ENCODE peak calls at places on chromosomes 5 and 9, in eight cellular contexts. One of them, this sample, is unnamed. For H3K4me1, the result is how much of the 10 kb centered on the place peaks cover.

GRCh38 chr9:132887181-132888120 is 8.8 kb downstream of the SPACA9 start:
- DNase-seq in heart right ventricle: no peak
- DNase-seq in IMR-90: no peak
- DNase-seq in CD8-positive, alpha-beta memory T cell: no peak
- DNase-seq in right atrium auricular region: no peak
- DNase-seq in transverse colon: no peak
- DNase-seq in endothelial cell of umbilical vein: no peak
- DNase-seq in GM23248: no peak
- DNase-seq in this sample: no peak

GRCh38 chr5:167381457-167381856 is 910.0 kb upstream of the WWC1 start:
- DNase-seq in heart right ventricle: no peak
- DNase-seq in IMR-90: no peak
- DNase-seq in CD8-positive, alpha-beta memory T cell: no peak
- DNase-seq in right atrium auricular region: no peak
- DNase-seq in transverse colon: no peak
- DNase-seq in endothelial cell of umbilical vein: no peak
- DNase-seq in GM23248: no peak
- DNase-seq in this sample: no peak

GRCh38 chr5:61600945-61601491 is 269.0 kb downstream of the ZSWIM6 start:
- DNase-seq in heart right ventricle: no peak
- DNase-seq in IMR-90: no peak
- DNase-seq in CD8-positive, alpha-beta memory T cell: no peak
- DNase-seq in right atrium auricular region: no peak
- DNase-seq in transverse colon: no peak
- DNase-seq in endothelial cell of umbilical vein: no peak
- DNase-seq in GM23248: no peak
- DNase-seq in this sample: no peak

GRCh38 chr5:67997892-67998457 is 217.6 kb upstream of the PIK3R1 start:
- DNase-seq in heart right ventricle: no peak
- DNase-seq in IMR-90: no peak
- DNase-seq in CD8-positive, alpha-beta memory T cell: no peak
- DNase-seq in right atrium auricular region: no peak
- DNase-seq in transverse colon: no peak
- DNase-seq in endothelial cell of umbilical vein: no peak
- DNase-seq in GM23248: peak
- DNase-seq in this sample: no peak

GRCh38 chr9:21688108-21689102 is 114.0 kb upstream of the MTAP start:
- DNase-seq in heart right ventricle: no peak
- DNase-seq in IMR-90: peak
- DNase-seq in CD8-positive, alpha-beta memory T cell: no peak
- DNase-seq in right atrium auricular region: no peak
- DNase-seq in transverse colon: no peak
- DNase-seq in endothelial cell of umbilical vein: peak
- DNase-seq in GM23248: peak
- DNase-seq in this sample: no peak

GRCh38 chr5:150350524-150351344 is 6.8 kb upstream of the TCOF1 start:
- DNase-seq in heart right ventricle: peak
- DNase-seq in IMR-90: peak
- DNase-seq in CD8-positive, alpha-beta memory T cell: peak
- DNase-seq in right atrium auricular region: peak
- DNase-seq in transverse colon: peak
- DNase-seq in endothelial cell of umbilical vein: peak
- DNase-seq in GM23248: peak
- DNase-seq in this sample: peak

GRCh38 chr9:96193356-96193755 is 108.6 kb downstream of the HSD17B3 start:
- DNase-seq in heart right ventricle: no peak
- DNase-seq in IMR-90: no peak
- DNase-seq in CD8-positive, alpha-beta memory T cell: no peak
- DNase-seq in right atrium auricular region: no peak
- DNase-seq in transverse colon: no peak
- DNase-seq in endothelial cell of umbilical vein: no peak
- DNase-seq in GM23248: no peak
- DNase-seq in this sample: no peak

GRCh38 chr5:1507961-1508678 is 15.6 kb downstream of the LPCAT1 start:
- DNase-seq in heart right ventricle: peak
- DNase-seq in IMR-90: no peak
- DNase-seq in CD8-positive, alpha-beta memory T cell: no peak
- DNase-seq in right atrium auricular region: no peak
- DNase-seq in transverse colon: peak
- DNase-seq in endothelial cell of umbilical vein: no peak
- DNase-seq in GM23248: no peak
- DNase-seq in this sample: no peak

DNA sequence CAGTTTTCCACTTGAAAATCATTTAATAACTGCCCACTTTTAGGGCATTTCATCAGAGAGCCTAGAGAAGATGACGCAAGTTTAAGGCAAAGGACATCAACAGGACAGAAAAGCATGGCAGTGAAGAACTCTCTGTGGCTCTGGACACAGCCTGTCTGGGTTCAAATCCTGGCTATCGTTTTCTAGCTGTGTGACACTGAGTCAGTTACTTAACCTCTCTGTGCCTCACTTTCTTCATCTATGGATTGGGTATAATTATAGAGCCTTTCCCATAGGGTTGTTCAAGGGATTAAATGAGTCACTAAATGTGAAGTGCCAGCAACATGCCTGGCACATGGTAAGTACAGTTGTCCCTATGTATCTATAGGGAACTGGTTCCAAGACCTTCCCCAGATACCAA is 6.7 kb downstream of the MYO10 start:
- DNase-seq in heart right ventricle: no peak
- DNase-seq in IMR-90: no peak
- DNase-seq in CD8-positive, alpha-beta memory T cell: no peak
- DNase-seq in right atrium auricular region: no peak
- DNase-seq in transverse colon: no peak
- DNase-seq in endothelial cell of umbilical vein: no peak
- DNase-seq in GM23248: no peak
- DNase-seq in this sample: no peak
- H3K27ac ChIP-seq in heart right ventricle: no peak
- H3K27ac ChIP-seq in IMR-90: no peak
- H3K27ac ChIP-seq in CD8-positive, alpha-beta memory T cell: no peak
- H3K27ac ChIP-seq in right atrium auricular region: no peak
- H3K27ac ChIP-seq in transverse colon: no peak
- H3K27ac ChIP-seq in endothelial cell of umbilical vein: no peak
- H3K27ac ChIP-seq in GM23248: no peak
- H3K27ac ChIP-seq in this sample: no peak

GRCh38 chr5:180802325-180803180 is at the start of gene MGAT1:
- DNase-seq in heart right ventricle: peak
- DNase-seq in IMR-90: peak
- DNase-seq in CD8-positive, alpha-beta memory T cell: peak
- DNase-seq in right atrium auricular region: peak
- DNase-seq in transverse colon: peak
- DNase-seq in endothelial cell of umbilical vein: peak
- DNase-seq in GM23248: peak
- DNase-seq in this sample: peak

GRCh38 chr5:180801596-180802324 is 846 bp downstream of the MGAT1 start:
- DNase-seq in heart right ventricle: no peak
- DNase-seq in IMR-90: no peak
- DNase-seq in CD8-positive, alpha-beta memory T cell: no peak
- DNase-seq in right atrium auricular region: peak
- DNase-seq in transverse colon: no peak
- DNase-seq in endothelial cell of umbilical vein: peak
- DNase-seq in GM23248: peak
- DNase-seq in this sample: no peak

GRCh38 chr5:180799194-180799593 is 3.4 kb downstream of the MGAT1 start:
- DNase-seq in heart right ventricle: no peak
- DNase-seq in IMR-90: no peak
- DNase-seq in CD8-positive, alpha-beta memory T cell: no peak
- DNase-seq in right atrium auricular region: peak
- DNase-seq in transverse colon: peak
- DNase-seq in endothelial cell of umbilical vein: no peak
- DNase-seq in GM23248: no peak
- DNase-seq in this sample: no peak

GRCh38 chr5:180798193-180798592 is 4.4 kb downstream of the MGAT1 start:
- DNase-seq in heart right ventricle: no peak
- DNase-seq in IMR-90: no peak
- DNase-seq in CD8-positive, alpha-beta memory T cell: no peak
- DNase-seq in right atrium auricular region: no peak
- DNase-seq in transverse colon: no peak
- DNase-seq in endothelial cell of umbilical vein: no peak
- DNase-seq in GM23248: no peak
- DNase-seq in this sample: no peak

DNA sequence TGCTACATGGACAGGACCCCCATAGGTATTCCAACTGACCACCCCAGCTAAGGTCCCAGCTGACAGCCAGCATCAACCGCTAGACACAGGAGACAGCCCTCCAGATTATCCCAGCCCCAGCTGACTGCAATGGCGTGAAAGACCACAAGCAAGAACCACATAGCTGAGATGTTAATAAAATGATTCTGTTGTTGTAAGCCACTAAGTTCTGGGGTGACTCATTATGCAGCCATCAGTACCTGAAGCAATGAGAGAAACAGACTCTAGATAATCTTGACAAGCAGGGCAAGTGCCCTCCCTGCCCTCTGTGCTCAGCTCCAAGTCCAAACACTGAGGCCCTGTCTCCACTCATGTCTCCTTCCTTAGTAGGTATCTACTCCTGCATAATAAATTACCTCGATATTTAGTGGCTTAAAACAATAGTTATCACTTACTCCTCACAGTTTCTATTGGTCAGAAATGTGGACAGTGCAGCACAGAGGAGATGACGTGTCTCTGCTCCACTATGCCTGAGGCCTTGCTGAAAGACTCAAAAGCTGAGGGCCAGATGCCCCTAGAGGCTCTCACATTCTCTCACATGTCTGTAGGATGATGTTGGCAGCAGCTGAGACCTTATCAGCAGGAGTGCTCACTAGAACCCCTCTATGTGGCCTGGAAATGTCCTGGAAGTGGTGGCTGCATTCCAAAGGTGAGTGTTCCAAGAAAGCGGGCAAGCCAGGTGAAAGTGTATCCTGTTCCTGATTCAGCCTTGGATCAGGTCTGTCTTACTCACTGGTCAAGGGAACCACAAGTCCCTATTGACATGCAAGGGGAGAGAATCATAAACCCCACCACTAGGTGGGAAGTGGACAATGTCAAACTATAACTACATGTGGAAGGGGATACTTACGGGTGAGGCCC is 2.5 kb downstream of the MGAT1 start:
- DNase-seq in heart right ventricle: no peak
- DNase-seq in IMR-90: peak
- DNase-seq in CD8-positive, alpha-beta memory T cell: no peak
- DNase-seq in right atrium auricular region: peak
- DNase-seq in transverse colon: no peak
- DNase-seq in endothelial cell of umbilical vein: no peak
- DNase-seq in GM23248: peak
- DNase-seq in this sample: no peak
- H3K4me1 ChIP-seq in heart right ventricle: half or more
- H3K4me1 ChIP-seq in IMR-90: under half
- H3K4me1 ChIP-seq in CD8-positive, alpha-beta memory T cell: half or more
- H3K4me1 ChIP-seq in right atrium auricular region: half or more
- H3K4me1 ChIP-seq in transverse colon: half or more
- H3K4me1 ChIP-seq in endothelial cell of umbilical vein: under half
- H3K4me1 ChIP-seq in GM23248: half or more
- H3K4me1 ChIP-seq in this sample: half or more

DNA sequence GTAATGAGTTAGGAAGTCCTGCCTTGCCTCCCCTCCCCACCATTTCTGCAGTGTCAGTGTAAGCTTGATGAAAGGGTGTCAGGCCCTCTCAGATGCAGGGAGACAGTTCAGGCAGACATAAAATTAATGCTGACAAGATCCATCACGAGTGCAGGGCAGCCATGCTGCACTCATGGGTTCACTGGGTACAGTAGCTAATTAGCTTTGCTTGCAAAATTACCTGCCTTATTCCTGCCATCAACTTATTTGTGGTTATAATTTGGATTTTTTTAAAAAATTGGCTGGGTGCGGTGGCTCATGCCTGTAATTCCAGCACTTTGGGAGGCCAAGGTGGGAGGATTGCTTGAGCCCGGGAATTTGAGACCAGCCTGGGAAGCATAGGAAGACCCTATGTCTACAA is 17.9 kb downstream of the GALNT12 start:
- DNase-seq in heart right ventricle: no peak
- DNase-seq in IMR-90: no peak
- DNase-seq in CD8-positive, alpha-beta memory T cell: no peak
- DNase-seq in right atrium auricular region: no peak
- DNase-seq in transverse colon: no peak
- DNase-seq in endothelial cell of umbilical vein: no peak
- DNase-seq in GM23248: no peak
- DNase-seq in this sample: no peak
- H3K4me3 ChIP-seq in heart right ventricle: no peak
- H3K4me3 ChIP-seq in IMR-90: no peak
- H3K4me3 ChIP-seq in CD8-positive, alpha-beta memory T cell: no peak
- H3K4me3 ChIP-seq in right atrium auricular region: no peak
- H3K4me3 ChIP-seq in transverse colon: no peak
- H3K4me3 ChIP-seq in endothelial cell of umbilical vein: no peak
- H3K4me3 ChIP-seq in GM23248: no peak
- H3K4me3 ChIP-seq in this sample: no peak

GRCh38 chr5:78362220-78362619 is 1.8 kb downstream of the SCAMP1 start:
- DNase-seq in heart right ventricle: no peak
- DNase-seq in IMR-90: no peak
- DNase-seq in CD8-positive, alpha-beta memory T cell: no peak
- DNase-seq in right atrium auricular region: no peak
- DNase-seq in transverse colon: no peak
- DNase-seq in endothelial cell of umbilical vein: peak
- DNase-seq in GM23248: no peak
- DNase-seq in this sample: no peak
- H3K27ac ChIP-seq in heart right ventricle: no peak
- H3K27ac ChIP-seq in IMR-90: no peak
- H3K27ac ChIP-seq in CD8-positive, alpha-beta memory T cell: no peak
- H3K27ac ChIP-seq in right atrium auricular region: no peak
- H3K27ac ChIP-seq in transverse colon: no peak
- H3K27ac ChIP-seq in endothelial cell of umbilical vein: no peak
- H3K27ac ChIP-seq in GM23248: no peak
- H3K27ac ChIP-seq in this sample: no peak

DNA sequence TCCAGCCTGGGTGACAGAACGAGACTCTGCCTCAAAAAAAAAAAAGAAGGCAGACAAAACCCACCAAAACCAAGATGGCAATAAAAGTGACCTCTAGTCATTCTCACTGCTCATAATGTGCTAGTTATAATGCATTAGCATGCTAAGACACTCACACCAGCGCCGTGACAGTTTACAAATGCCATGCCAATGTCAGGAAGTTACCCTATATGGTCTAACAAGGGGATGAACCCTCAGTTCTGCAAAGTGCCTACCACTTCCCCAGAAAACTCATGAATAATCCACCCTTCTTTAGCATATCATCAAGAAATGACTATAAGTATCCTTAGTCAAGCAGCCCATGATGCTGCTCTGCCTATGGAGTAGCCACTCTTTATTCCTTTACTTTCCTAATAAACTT is 4.6 kb upstream of the BICD2 start:
- DNase-seq in heart right ventricle: no peak
- DNase-seq in IMR-90: no peak
- DNase-seq in CD8-positive, alpha-beta memory T cell: no peak
- DNase-seq in right atrium auricular region: no peak
- DNase-seq in transverse colon: no peak
- DNase-seq in endothelial cell of umbilical vein: no peak
- DNase-seq in GM23248: no peak
- DNase-seq in this sample: no peak
- H3K4me1 ChIP-seq in heart right ventricle: under half
- H3K4me1 ChIP-seq in IMR-90: under half
- H3K4me1 ChIP-seq in CD8-positive, alpha-beta memory T cell: under half
- H3K4me1 ChIP-seq in right atrium auricular region: under half
- H3K4me1 ChIP-seq in transverse colon: under half
- H3K4me1 ChIP-seq in endothelial cell of umbilical vein: under half
- H3K4me1 ChIP-seq in GM23248: under half
- H3K4me1 ChIP-seq in this sample: under half

GRCh38 chr5:156326718-156327259 is at the start of gene SGCD:
- DNase-seq in heart right ventricle: peak
- DNase-seq in IMR-90: peak
- DNase-seq in CD8-positive, alpha-beta memory T cell: no peak
- DNase-seq in right atrium auricular region: peak
- DNase-seq in transverse colon: peak
- DNase-seq in endothelial cell of umbilical vein: peak
- DNase-seq in GM23248: peak
- DNase-seq in this sample: peak
- H3K4me3 ChIP-seq in heart right ventricle: peak
- H3K4me3 ChIP-seq in IMR-90: peak
- H3K4me3 ChIP-seq in CD8-positive, alpha-beta memory T cell: no peak
- H3K4me3 ChIP-seq in right atrium auricular region: peak
- H3K4me3 ChIP-seq in transverse colon: peak
- H3K4me3 ChIP-seq in endothelial cell of umbilical vein: no peak
- H3K4me3 ChIP-seq in GM23248: peak
- H3K4me3 ChIP-seq in this sample: peak

This sample was measured in thoracic aorta.